ENCODE peak calls at places on chromosome 13, in ten cellular contexts. V, R, Z, P, E, C, D, U, L and J are unnamed samples.

GRCh38 chr13:31824705-31825512 is 85.6 kb downstream of the RXFP2 start:
- DNase-seq in V (no peak), R (no peak), Z (no peak), P (no peak), E (no peak), C (peak; percentile 1), D (no peak), U (peak; percentile 46), L (peak; percentile 19), J (no peak)

GRCh38 chr13:96678801-96679200 is 315.5 kb downstream of the OXGR1 start:
- DNase-seq in V (no peak), R (no peak), Z (no peak), P (no peak), E (no peak), C (no peak), D (no peak), U (no peak), L (no peak), J (no peak)

GRCh38 chr13:98252931-98253470 is 75.9 kb upstream of the RNF113B start:
- DNase-seq in V (no peak), R (peak; percentile 61), Z (no peak), P (no peak), E (no peak), C (no peak), D (no peak), U (peak; percentile 88), L (no peak), J (no peak)

GRCh38 chr13:27374650-27375049 is 49.8 kb upstream of the GTF3A start:
- DNase-seq in V (peak; percentile 72), R (peak; percentile 24), Z (no peak), P (peak; percentile 67), E (peak; percentile 32), C (peak; percentile 57), D (no peak), U (peak; percentile 87), L (peak; percentile 89), J (peak; percentile 49)

GRCh38 chr13:35475131-35475959 is 1.1 kb downstream of the MAB21L1 start:
- DNase-seq in V (peak; percentile 38), R (peak; percentile 62), Z (no peak), P (peak; percentile 46), E (no peak), C (no peak), D (no peak), U (peak; percentile 18), L (no peak), J (no peak)

GRCh38 chr13:50801087-50801931 is 42.2 kb downstream of the DLEU7 start:
- DNase-seq in V (peak; percentile 78), R (peak; percentile 8), Z (no peak), P (peak; percentile 74), E (no peak), C (peak; percentile 71), D (no peak), U (peak; percentile 79), L (peak; percentile 71), J (peak; percentile 76)

GRCh38 chr13:48919750-48920149 is 56.0 kb upstream of the FNDC3A start:
- DNase-seq in V (no peak), R (no peak), Z (no peak), P (no peak), E (no peak), C (no peak), D (no peak), U (no peak), L (no peak), J (no peak)

GRCh38 chr13:76512676-76513277 is 373.4 kb downstream of the KCTD12 start:
- DNase-seq in V (no peak), R (peak; percentile 14), Z (no peak), P (no peak), E (no peak), C (no peak), D (no peak), U (peak; percentile 99), L (peak; percentile 87), J (no peak)

GRCh38 chr13:71634605-71635443 is 232.2 kb downstream of the DACH1 start:
- DNase-seq in V (no peak), R (no peak), Z (no peak), P (no peak), E (no peak), C (no peak), D (no peak), U (peak; percentile 57), L (no peak), J (no peak)

GRCh38 chr13:59261928-59262488 is 901.7 kb downstream of the DIAPH3 start:
- DNase-seq in V (no peak), R (no peak), Z (no peak), P (peak; percentile 8), E (no peak), C (no peak), D (no peak), U (peak; percentile 27), L (no peak), J (no peak)

GRCh38 chr13:45473627-45474026 is 8.9 kb downstream of the COG3 start:
- DNase-seq in V (peak; percentile 28), R (no peak), Z (no peak), P (no peak), E (no peak), C (no peak), D (no peak), U (no peak), L (no peak), J (no peak)

GRCh38 chr13:28117689-28118377 is 17.5 kb upstream of the FLT3 start:
- DNase-seq in V (no peak), R (no peak), Z (no peak), P (no peak), E (no peak), C (no peak), D (no peak), U (peak; percentile 16), L (peak; percentile 37), J (no peak)

GRCh38 chr13:29767006-29767405 is 83.4 kb downstream of the UBL3 start:
- DNase-seq in V (no peak), R (peak; percentile 4), Z (no peak), P (no peak), E (no peak), C (no peak), D (no peak), U (no peak), L (no peak), J (no peak)

GRCh38 chr13:37598572-37598971 is at the start of gene POSTN:
- DNase-seq in V (no peak), R (no peak), Z (no peak), P (no peak), E (no peak), C (no peak), D (no peak), U (peak; percentile 32), L (no peak), J (no peak)

GRCh38 chr13:76980075-76980718 is 11.7 kb upstream of the CLN5 start:
- DNase-seq in V (peak; percentile 93), R (peak; percentile 35), Z (no peak), P (peak; percentile 95), E (no peak), C (peak; percentile 74), D (peak; percentile 92), U (peak; percentile 31), L (peak; percentile 71), J (peak; percentile 80)

GRCh38 chr13:99656092-99656745 is 154.9 kb downstream of the TM9SF2 start:
- DNase-seq in V (peak; percentile 91), R (peak; percentile 80), Z (peak; percentile 94), P (peak; percentile 81), E (peak; percentile 38), C (peak; percentile 89), D (peak; percentile 55), U (peak; percentile 69), L (peak; percentile 72), J (peak; percentile 58)